ENCODE peak calls at places on chromosomes 7 and 10, in five cellular contexts. R is astrocyte of the hippocampus, S is T-helper 2 cell, C is left colon, V is endothelial cell of umbilical vein. P is an unnamed sample.

GRCh38 chr10:122525788-122526187 is 34.8 kb upstream of the DMBT1 start:
- DNase-seq in S (no peak), R (no peak), C (peak; percentile 41), V (peak; percentile 42), P (no peak)

GRCh38 chr7:131242123-131242650 is 85.5 kb upstream of the MKLN1 start:
- DNase-seq in R (no peak), V (no peak), S (no peak), C (no peak), P (no peak)

GRCh38 chr7:77770316-77770715 is 27.9 kb downstream of the TMEM60 start:
- DNase-seq in R (no peak), V (no peak), S (no peak), C (no peak), P (no peak)

GRCh38 chr7:982511-983181 is at the start of gene CYP2W1:
- DNase-seq in C (no peak), V (no peak), S (no peak), R (no peak), P (no peak)

GRCh38 chr7:74092964-74093339 is 9.3 kb downstream of the LIMK1 start:
- DNase-seq in V (peak; percentile 40), S (no peak), R (peak; percentile 39), C (peak; percentile 65), P (no peak)

GRCh38 chr10:91287276-91287675 is 66.8 kb downstream of the PCGF5 start:
- DNase-seq in V (no peak), C (no peak), S (no peak), R (no peak), P (no peak)

GRCh38 chr7:132793474-132793873 is 217.2 kb upstream of the PLXNA4 start:
- DNase-seq in S (no peak), R (no peak), V (peak; percentile 90), C (no peak), P (no peak)

GRCh38 chr10:97422921-97423420 is 3.0 kb upstream of the PGAM1 start:
- DNase-seq in C (no peak), R (no peak), V (peak; percentile 82), S (no peak), P (no peak)

GRCh38 chr7:150854066-150855000 is 2.0 kb downstream of the AOC1 start:
- DNase-seq in C (peak; percentile 14), S (no peak), V (no peak), R (no peak), P (no peak)

GRCh38 chr10:93299606-93300353 is 182.4 kb downstream of the MYOF start:
- DNase-seq in R (peak; percentile 27), S (no peak), V (no peak), C (no peak), P (no peak)

GRCh38 chr7:12939694-12940093 is 252.3 kb downstream of the ARL4A start:
- DNase-seq in C (no peak), V (no peak), S (no peak), R (no peak), P (no peak)

P was measured in activated T-helper 1 cell treated with anti-CD3 and anti-CD28 coated beads, Interleukin-12 subunit alpha, Interleukin-12 subunit beta, Interleukin-2, Interleukin-4 antibody, amounts not matched to agents 30 ng/mL and 10 ng/mL and 1 ng/mL, durations not matched to agents 14 hours and 24 hours and 36 hours.